ENCODE peak calls at places on chromosomes 5 and 9, in eight cellular contexts. R is cardiac muscle cell, S is dorsolateral prefrontal cortex, Q is ovary, L is uterus, P is A549, Z is fibroblast of the aortic adventitia, H is GM06990. X is an unnamed sample.

GRCh38 chr5:176463113-176463764 is 15.1 kb downstream of the FAF2 start:
- DNase-seq in S (no peak), H (no peak), R (no peak), Z (no peak), P (no peak), L (no peak), Q (no peak), X (no peak)

GRCh38 chr5:30607301-30607700 is 586.2 kb upstream of the CDH6 start:
- DNase-seq in H (no peak), Q (no peak), P (no peak), L (no peak), R (no peak), S (no peak), Z (no peak), X (no peak)

GRCh38 chr5:75734913-75735789 is 17.9 kb upstream of the POC5 start:
- DNase-seq in H (no peak), Q (no peak), L (no peak), S (peak), Z (peak), P (peak), R (peak), X (peak)

GRCh38 chr9:110050925-110051355 is 157.0 kb downstream of the C9orf152 start:
- DNase-seq in Z (peak), P (peak), Q (peak), R (no peak), L (peak), H (peak), S (no peak), X (no peak)

GRCh38 chr9:106953166-106953565 is 90.2 kb downstream of the ZNF462 start:
- DNase-seq in Z (no peak), H (no peak), S (no peak), Q (peak), P (peak), R (no peak), L (no peak), X (no peak)

GRCh38 chr5:67493676-67494075 is 297.1 kb upstream of the CD180 start:
- DNase-seq in Z (peak), P (no peak), R (peak), L (no peak), S (peak), H (no peak), Q (no peak), X (peak)

GRCh38 chr5:76787237-76787636 is 31.6 kb upstream of the F2RL1 start:
- DNase-seq in S (no peak), Z (peak), P (no peak), Q (peak), H (no peak), R (peak), L (peak), X (peak)

GRCh38 chr5:159642379-159642778 is 273.9 kb upstream of the ADRA1B start:
- DNase-seq in L (no peak), P (no peak), R (no peak), Q (no peak), Z (no peak), S (no peak), H (no peak), X (no peak)

GRCh38 chr5:166909040-166909439 is 1382.4 kb upstream of the WWC1 start:
- DNase-seq in S (no peak), Z (peak), H (no peak), L (no peak), Q (no peak), R (no peak), P (no peak), X (no peak)

GRCh38 chr9:105887679-105888078 is 193.3 kb downstream of the TMEM38B start:
- DNase-seq in P (no peak), R (peak), S (no peak), Q (no peak), H (no peak), L (no peak), Z (no peak), X (no peak)

GRCh38 chr5:157610990-157611389 is 35.4 kb upstream of the ADAM19 start:
- DNase-seq in P (no peak), R (peak), Q (no peak), Z (no peak), L (no peak), S (no peak), H (no peak), X (no peak)

GRCh38 chr9:118635416-118635815 is 733.8 kb downstream of the BRINP1 start:
- DNase-seq in Q (no peak), Z (no peak), H (no peak), L (no peak), S (no peak), R (no peak), P (no peak), X (no peak)

GRCh38 chr9:34185778-34186551 is 7.1 kb downstream of the UBAP1 start:
- DNase-seq in H (peak), P (peak), Z (peak), S (no peak), L (peak), Q (peak), R (no peak), X (peak)

GRCh38 chr5:134100283-134101011 is 14.0 kb upstream of the TCF7 start:
- DNase-seq in P (no peak), Q (no peak), Z (peak), L (no peak), R (no peak), H (peak), S (no peak), X (no peak)

GRCh38 chr9:16543691-16544090 is 326.8 kb downstream of the BNC2 start:
- DNase-seq in H (no peak), Z (no peak), L (no peak), P (no peak), S (no peak), Q (peak), R (no peak), X (no peak)

GRCh38 chr5:178460174-178460573 is 130.0 kb downstream of the COL23A1 start:
- DNase-seq in R (no peak), L (no peak), P (no peak), H (no peak), Z (no peak), S (no peak), Q (no peak), X (no peak)

GRCh38 chr5:179803651-179804598 is 2.7 kb downstream of the MGAT4B start:
- DNase-seq in Z (no peak), Q (no peak), P (no peak), S (no peak), R (no peak), H (no peak), L (no peak), X (no peak)

GRCh38 chr9:137679249-137679648 is 60.4 kb downstream of the EHMT1 start:
- DNase-seq in L (no peak), Z (no peak), Q (no peak), S (no peak), H (no peak), P (no peak), R (no peak), X (no peak)

GRCh38 chr5:172837640-172838039 is 3.6 kb downstream of the ERGIC1 start:
- DNase-seq in R (no peak), Q (no peak), Z (no peak), S (no peak), H (peak), L (no peak), P (no peak), X (peak)

GRCh38 chr5:149776376-149777305 is 46.5 kb downstream of the PPARGC1B start:
- DNase-seq in H (no peak), P (no peak), Z (no peak), Q (no peak), S (no peak), R (no peak), L (no peak), X (peak)

GRCh38 chr5:10031817-10032216 is 217.9 kb downstream of the ATPSCKMT start:
- DNase-seq in S (no peak), Q (no peak), R (peak), L (no peak), P (no peak), Z (no peak), H (no peak), X (no peak)

GRCh38 chr5:16759147-16759800 is 142.5 kb upstream of the RETREG1 start:
- DNase-seq in S (no peak), Q (no peak), L (no peak), Z (peak), P (no peak), H (no peak), R (no peak), X (no peak)

GRCh38 chr5:61329729-61330128 is 2.3 kb upstream of the ZSWIM6 start:
- DNase-seq in P (peak), Z (no peak), S (no peak), L (no peak), R (no peak), H (peak), Q (no peak), X (no peak)

GRCh38 chr5:107968465-107968864 is 297.7 kb upstream of the EFNA5 start:
- DNase-seq in H (no peak), Q (no peak), L (no peak), P (no peak), R (no peak), Z (peak), S (no peak), X (no peak)

GRCh38 chr9:76333319-76333880 is 60.8 kb downstream of the RFK start:
- DNase-seq in S (no peak), Q (no peak), R (no peak), H (no peak), Z (no peak), P (no peak), L (no peak), X (no peak)

GRCh38 chr9:14992516-14992915 is 82.3 kb upstream of the FREM1 start:
- DNase-seq in S (no peak), Z (peak), L (no peak), Q (no peak), R (no peak), P (no peak), H (no peak), X (no peak)

GRCh38 chr9:123349691-123350480 is 6.1 kb upstream of the CRB2 start:
- DNase-seq in S (peak), L (no peak), Z (peak), P (peak), R (peak), Q (peak), H (peak), X (no peak)

GRCh38 chr5:109453251-109453650 is 43.5 kb upstream of the PJA2 start:
- DNase-seq in H (no peak), L (no peak), Z (no peak), S (no peak), Q (no peak), R (no peak), P (no peak), X (no peak)

GRCh38 chr5:14268236-14268701 is 125.1 kb downstream of the TRIO start:
- DNase-seq in R (no peak), Z (peak), P (peak), H (no peak), L (no peak), Q (no peak), S (no peak), X (no peak)

GRCh38 chr9:100739666-100740065 is 161.8 kb downstream of the CAVIN4 start:
- DNase-seq in P (no peak), H (no peak), L (no peak), Q (no peak), R (no peak), S (no peak), Z (no peak), X (no peak)

GRCh38 chr9:27933210-27934062 is 360.2 kb upstream of the C9orf72 start:
- DNase-seq in Z (no peak), S (no peak), L (no peak), H (no peak), R (no peak), Q (no peak), P (no peak), X (no peak)

GRCh38 chr5:5231576-5231975 is 91.4 kb downstream of the ADAMTS16 start:
- DNase-seq in L (no peak), P (no peak), H (no peak), Q (no peak), S (no peak), Z (no peak), R (no peak), X (no peak)

GRCh38 chr5:5234912-5235311 is 94.8 kb downstream of the ADAMTS16 start:
- DNase-seq in S (no peak), R (no peak), Z (no peak), P (no peak), Q (no peak), L (no peak), H (no peak), X (no peak)

DNA sequence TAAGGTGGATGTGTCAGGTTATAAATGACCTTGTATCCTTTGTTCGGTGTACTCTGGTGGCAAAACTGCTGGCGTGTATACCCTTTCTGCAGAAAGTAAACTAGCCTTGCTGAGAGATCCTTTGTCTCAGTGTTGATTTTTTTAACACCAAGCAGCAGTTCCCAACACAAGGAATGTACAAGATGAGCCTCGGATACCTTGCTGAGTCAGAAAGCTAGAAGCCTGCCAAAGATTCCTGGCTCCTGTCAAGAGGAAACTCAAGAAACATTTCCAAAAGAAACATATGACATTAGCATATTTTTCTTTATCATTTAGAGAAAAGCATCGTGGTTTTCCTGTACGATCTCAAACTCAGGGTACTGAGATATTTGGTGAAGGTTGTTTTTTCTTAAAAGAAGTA is 89.3 kb downstream of the ADAMTS16 start:
- DNase-seq in Z (peak), P (no peak), H (no peak), R (no peak), S (no peak), L (no peak), Q (no peak), X (no peak)
- TF ChIP-seq CTCF in Z (no peak), P (no peak), H (no peak), R (no peak), S (no peak), L (no peak), Q (no peak), X (no peak)

GRCh38 chr5:1133108-1133507 is 21.2 kb upstream of the SLC12A7 start:
- DNase-seq in R (no peak), Z (no peak), L (no peak), H (peak), P (no peak), Q (no peak), S (no peak), X (no peak)

GRCh38 chr5:1135696-1136525 is 24.0 kb upstream of the SLC12A7 start:
- DNase-seq in R (no peak), Z (no peak), S (no peak), H (no peak), Q (no peak), L (no peak), P (no peak), X (no peak)

GRCh38 chr5:1133510-1134255 is 21.8 kb upstream of the SLC12A7 start:
- DNase-seq in R (no peak), S (no peak), Q (no peak), Z (no peak), H (peak), L (no peak), P (no peak), X (no peak)

GRCh38 chr5:1132570-1132969 is 20.7 kb upstream of the SLC12A7 start:
- DNase-seq in Z (no peak), H (no peak), L (no peak), P (no peak), Q (no peak), S (no peak), R (no peak), X (no peak)

DNA sequence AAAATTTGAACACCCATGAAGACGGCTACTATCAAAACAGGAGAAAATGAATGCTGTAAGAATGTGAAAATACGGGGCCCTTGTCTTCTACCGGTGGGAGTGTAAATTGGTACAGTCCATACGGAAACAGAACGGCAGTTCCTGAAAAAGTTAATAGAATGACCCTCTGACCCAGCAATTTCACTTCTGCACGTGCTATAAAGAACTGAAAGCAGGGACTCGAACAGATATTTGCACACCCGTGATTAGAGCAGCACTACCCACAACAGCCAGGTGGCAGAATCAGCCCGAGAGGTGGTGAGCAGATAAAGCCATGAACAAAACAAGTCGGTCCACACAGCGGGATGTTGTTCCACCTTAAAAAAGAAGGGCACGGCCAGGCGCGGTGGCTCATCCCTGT is 22.6 kb upstream of the SLC12A7 start:
- DNase-seq in R (no peak), Z (no peak), H (peak), L (no peak), Q (no peak), P (no peak), S (no peak), X (no peak)
- TF ChIP-seq CTCF in R (no peak), Z (no peak), H (peak), L (no peak), Q (no peak), P (no peak), S (no peak), X (peak)

GRCh38 chr9:104494808-104495207 is 9.3 kb upstream of the OR13F1 start:
- DNase-seq in S (no peak), H (no peak), Z (peak), P (no peak), R (peak), Q (no peak), L (no peak), X (no peak)
- TF ChIP-seq CTCF in S (no peak), H (no peak), Z (peak), P (peak), R (no peak), Q (no peak), L (no peak), X (peak)

GRCh38 chr5:102971693-102972293 is 148.1 kb downstream of the GIN1 start:
- DNase-seq in R (peak), L (no peak), H (no peak), Q (no peak), S (no peak), Z (peak), P (peak), X (no peak)
- TF ChIP-seq CTCF in R (peak), L (peak), H (peak), Q (no peak), S (peak), Z (peak), P (peak), X (peak)

GRCh38 chr9:91558879-91559278 is 135.2 kb upstream of the NFIL3 start:
- DNase-seq in Z (peak), S (no peak), H (no peak), Q (no peak), P (no peak), L (no peak), R (no peak), X (no peak)
- TF ChIP-seq CTCF in Z (peak), S (no peak), H (no peak), Q (no peak), P (no peak), L (no peak), R (peak), X (no peak)

GRCh38 chr5:135832941-135833340 is 1.5 kb upstream of the SLC25A48 start:
- DNase-seq in H (no peak), S (no peak), P (no peak), L (no peak), Q (no peak), R (no peak), Z (no peak), X (no peak)

GRCh38 chr5:135833521-135833920 is 942 bp upstream of the SLC25A48 start:
- DNase-seq in H (no peak), S (no peak), P (no peak), Z (no peak), R (no peak), Q (no peak), L (no peak), X (no peak)

GRCh38 chr5:135835766-135836165 is 1.3 kb downstream of the SLC25A48 start:
- DNase-seq in H (no peak), L (no peak), P (no peak), Z (no peak), S (no peak), R (no peak), Q (no peak), X (no peak)

GRCh38 chr5:135833961-135834638 is 363 bp upstream of the SLC25A48 start:
- DNase-seq in S (no peak), P (no peak), Q (no peak), H (no peak), R (no peak), L (no peak), Z (peak), X (no peak)

DNA sequence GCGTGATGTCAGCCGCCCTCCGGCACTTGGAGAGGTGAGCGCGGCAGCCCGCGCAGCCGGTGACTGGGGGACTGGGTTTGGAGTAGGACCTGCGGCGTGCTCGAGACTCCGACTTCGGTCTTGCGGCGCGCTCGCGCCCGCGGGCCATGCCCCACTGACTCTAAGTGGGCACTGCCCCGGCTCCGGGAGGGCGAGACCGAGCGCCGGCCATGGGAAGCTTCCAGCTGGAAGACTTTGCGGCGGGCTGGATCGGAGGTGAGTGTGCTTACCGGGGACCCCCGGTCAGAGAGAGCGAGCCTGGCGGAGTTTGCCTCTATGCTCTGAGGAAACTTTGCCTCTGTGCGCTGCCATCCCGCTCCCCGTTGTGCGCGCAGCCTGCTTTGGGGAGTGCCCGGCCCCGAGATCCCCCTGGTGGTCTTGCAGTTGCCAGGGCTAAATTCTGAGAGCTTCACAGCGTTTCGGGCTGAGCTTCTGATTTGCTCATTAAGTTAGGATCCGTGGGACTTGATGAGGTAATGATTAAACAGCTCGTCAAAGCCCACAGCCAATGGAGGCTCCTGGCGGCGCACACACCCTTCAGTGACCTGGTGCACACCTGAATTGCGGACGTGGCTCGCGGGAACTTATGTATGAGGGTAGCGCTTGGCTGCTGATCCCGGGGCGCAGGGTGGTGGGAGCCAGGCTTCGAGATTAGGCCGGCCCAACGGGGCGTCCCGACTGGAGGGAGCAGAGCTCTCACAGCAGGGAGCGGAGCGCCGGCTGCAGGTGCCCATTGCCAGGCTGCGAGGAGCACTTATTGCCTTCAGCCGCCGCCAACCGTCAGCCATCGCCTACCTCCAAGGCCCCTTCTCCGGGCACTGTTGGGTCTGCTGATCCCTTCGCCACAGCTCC is at the start of gene SLC25A48:
- DNase-seq in Q (no peak), P (peak), H (peak), R (peak), L (no peak), S (peak), Z (no peak), X (no peak)
- TF ChIP-seq CTCF in Q (no peak), P (peak), H (no peak), R (peak), L (no peak), S (peak), Z (no peak), X (no peak)

GRCh38 chr5:174735498-174736350 is 11.3 kb downstream of the MSX2 start:
- DNase-seq in S (no peak), H (no peak), Z (no peak), R (peak), Q (no peak), L (no peak), P (peak), X (no peak)
- TF ChIP-seq CTCF in S (peak), H (peak), Z (peak), R (peak), Q (no peak), L (no peak), P (peak), X (peak)

GRCh38 chr5:146805099-146805498 is 73.5 kb downstream of the PPP2R2B start:
- DNase-seq in Q (no peak), L (no peak), S (no peak), Z (no peak), P (no peak), R (no peak), H (no peak), X (no peak)
- TF ChIP-seq CTCF in Q (no peak), L (no peak), S (no peak), Z (no peak), P (no peak), R (no peak), H (no peak), X (no peak)

DNA sequence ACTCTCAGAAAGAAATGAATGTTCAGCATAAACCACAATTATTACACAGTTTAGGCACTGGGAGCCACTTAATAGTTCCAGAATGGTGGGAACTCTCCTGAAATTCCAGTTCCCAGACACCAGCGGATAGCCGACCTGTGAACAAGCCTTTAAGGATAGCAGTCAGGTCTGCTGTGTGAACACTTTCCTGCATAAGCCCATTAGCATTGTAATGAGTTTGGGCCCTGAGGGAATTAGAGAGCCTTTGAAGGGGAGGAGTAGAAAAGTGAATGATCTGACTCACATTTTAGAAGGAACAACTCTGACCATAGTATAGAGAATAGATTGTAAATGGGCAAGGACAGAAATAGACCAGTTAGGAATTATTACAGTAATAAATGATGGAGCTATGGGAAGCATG is 189.1 kb downstream of the ADGRV1 start:
- DNase-seq in S (no peak), L (no peak), Q (no peak), R (no peak), H (no peak), Z (no peak), P (no peak), X (no peak)
- TF ChIP-seq CTCF in S (no peak), L (no peak), Q (no peak), R (no peak), H (no peak), Z (no peak), P (no peak), X (no peak)